ENCODE peak calls at places on chromosomes 7 and 10, in four cellular contexts. I is GM12878, U is K562, B is HepG2. F is an unnamed sample.
A peak's percentile ranks its signal among the peaks of the same experiment; 100 is the strongest.

GRCh38 chr10:119441921-119442757 is 100.4 kb downstream of the RGS10 start:
- DNase-seq in I (no peak), U (no peak), B (no peak), F (no peak)

GRCh38 chr7:22499044-22499443 is 944 bp downstream of the STEAP1B start:
- DNase-seq in I (no peak), U (no peak), B (no peak), F (no peak)

GRCh38 chr7:126541416-126541815 is 711.3 kb downstream of the GRM8 start:
- DNase-seq in I (no peak), U (no peak), B (no peak), F (no peak)

GRCh38 chr7:84247591-84247990 is 53.0 kb upstream of the SEMA3A start:
- DNase-seq in I (no peak), U (no peak), B (no peak), F (no peak)

GRCh38 chr7:139976055-139976837 is 86.5 kb downstream of the PARP12 start:
- DNase-seq in I (no peak), U (peak; percentile 68), B (no peak), F (no peak)

GRCh38 chr7:30634193-30634626 is 39.5 kb downstream of the GARS1 start:
- DNase-seq in I (no peak), U (no peak), B (peak; percentile 5), F (no peak)

GRCh38 chr10:24806262-24806661 is 82.6 kb upstream of the ARHGAP21 start:
- DNase-seq in I (no peak), U (no peak), B (no peak), F (no peak)

GRCh38 chr7:11668727-11669126 is 163.3 kb downstream of the THSD7A start:
- DNase-seq in I (no peak), U (no peak), B (no peak), F (no peak)

GRCh38 chr10:52004342-52004949 is 305.1 kb upstream of the CSTF2T start:
- DNase-seq in I (no peak), U (peak; percentile 22), B (peak; percentile 5), F (peak; percentile 60)

GRCh38 chr7:151923097-151923876 is 33.0 kb upstream of the GALNTL5 start:
- DNase-seq in I (no peak), U (no peak), B (no peak), F (no peak)

GRCh38 chr10:120041807-120042545 is 149.4 kb downstream of the SEC23IP start:
- DNase-seq in I (no peak), U (no peak), B (no peak), F (no peak)

GRCh38 chr7:77913977-77914607 is 115.5 kb downstream of the PHTF2 start:
- DNase-seq in I (no peak), U (no peak), B (no peak), F (no peak)

GRCh38 chr7:41582116-41582515 is 120.8 kb downstream of the INHBA start:
- DNase-seq in I (no peak), U (no peak), B (no peak), F (no peak)

GRCh38 chr10:29839826-29840515 is 205.2 kb upstream of the SVIL start:
- DNase-seq in I (no peak), U (no peak), B (no peak), F (no peak)

GRCh38 chr10:102919237-102919959 is 1.3 kb downstream of the CNNM2 start:
- DNase-seq in I (no peak), U (no peak), B (peak; percentile 18), F (peak; percentile 38)

GRCh38 chr10:50561816-50562215 is 61.9 kb downstream of the SGMS1 start:
- DNase-seq in I (no peak), U (peak; percentile 50), B (no peak), F (peak; percentile 33)

GRCh38 chr10:74337330-74338016 is 186.5 kb downstream of the ADK start:
- DNase-seq in I (no peak), U (no peak), B (no peak), F (no peak)

GRCh38 chr7:51827641-51828040 is 511.0 kb upstream of the COBL start:
- DNase-seq in I (no peak), U (no peak), B (no peak), F (no peak)

GRCh38 chr10:132939957-132940790 is 2.2 kb downstream of the CFAP46 start:
- DNase-seq in I (no peak), U (peak; percentile 75), B (no peak), F (peak; percentile 57)

GRCh38 chr7:48140001-48140681 is 31.1 kb upstream of the ABCA13 start:
- DNase-seq in I (no peak), U (no peak), B (peak; percentile 99), F (no peak)

GRCh38 chr10:130910848-130911247 is 400.7 kb downstream of the TCERG1L start:
- DNase-seq in I (no peak), U (no peak), B (no peak), F (no peak)

GRCh38 chr7:27157717-27158431 is 1.4 kb upstream of the HOXA7 start:
- DNase-seq in I (no peak), U (no peak), B (no peak), F (no peak)

GRCh38 chr10:133182190-133182589 is 22.2 kb downstream of the KNDC1 start:
- DNase-seq in I (no peak), U (no peak), B (no peak), F (no peak)

GRCh38 chr10:28785018-28785417 is 107.7 kb downstream of the BAMBI start:
- DNase-seq in I (no peak), U (no peak), B (no peak), F (no peak)

GRCh38 chr10:110356628-110357245 is 52.0 kb upstream of the SMNDC1 start:
- DNase-seq in I (peak; percentile 100), U (peak; percentile 15), B (no peak), F (no peak)

GRCh38 chr10:79248341-79248931 is 98.8 kb upstream of the PPIF start:
- DNase-seq in I (no peak), U (no peak), B (no peak), F (peak; percentile 57)

GRCh38 chr10:15313844-15314243 is 57.2 kb downstream of the FAM171A1 start:
- DNase-seq in I (no peak), U (peak; percentile 32), B (no peak), F (peak; percentile 78)

DNA sequence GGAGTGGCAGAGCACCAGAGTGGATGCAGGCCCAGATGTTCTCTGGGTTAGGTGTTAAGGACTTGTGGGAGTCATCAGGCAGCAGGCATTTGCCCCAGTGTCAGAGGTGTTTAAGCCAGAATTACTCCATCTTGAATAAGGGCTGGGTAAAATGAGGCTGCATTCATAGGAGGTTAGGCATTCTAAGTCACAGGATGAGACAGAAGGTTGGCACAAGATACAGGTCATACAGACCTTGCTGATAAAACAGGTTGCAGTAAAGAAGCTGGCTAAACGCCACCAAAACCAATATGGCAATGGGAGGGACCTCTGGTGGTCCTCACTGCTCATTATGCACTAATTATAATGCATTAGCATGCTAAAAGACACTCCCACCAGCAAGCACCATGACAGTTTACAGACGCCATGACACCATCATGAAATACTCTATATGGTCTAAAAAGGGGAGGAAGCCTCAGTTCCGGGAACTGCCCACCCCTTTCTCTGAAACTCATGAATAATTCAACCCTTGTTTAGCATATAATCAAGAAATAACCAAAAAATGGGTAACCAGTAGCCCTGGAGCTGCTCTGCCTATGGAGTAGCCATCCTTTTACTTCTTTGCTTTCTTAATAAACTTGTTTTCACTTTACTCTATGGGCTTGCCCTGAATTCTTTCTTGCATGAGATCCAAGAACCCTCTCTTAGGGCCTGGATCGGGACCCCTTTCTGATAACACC is 882 bp upstream of the LRRC61 start:
- DNase-seq in I (no peak), U (peak; percentile 27), B (peak; percentile 29), F (no peak)
- TF ChIP-seq NFIC in I (no peak), U (peak; percentile 77), B (no peak), F (no peak)

GRCh38 chr7:79781716-79782115 is 328.2 kb upstream of the MAGI2 start:
- DNase-seq in I (no peak), U (no peak), B (no peak), F (peak; percentile 36)
- TF ChIP-seq NFIC in I (no peak), U (no peak), B (no peak), F (peak; percentile 8)

GRCh38 chr7:977326-978048 is 2.1 kb upstream of the COX19 start:
- DNase-seq in I (peak; percentile 56), U (no peak), B (peak; percentile 98), F (no peak)
- TF ChIP-seq NFIC in I (no peak), U (no peak), B (no peak), F (no peak)

GRCh38 chr7:19403691-19404090 is 258.5 kb upstream of the FERD3L start:
- DNase-seq in I (no peak), U (no peak), B (no peak), F (no peak)

GRCh38 chr7:19401461-19401860 is 256.2 kb upstream of the FERD3L start:
- DNase-seq in I (no peak), U (no peak), B (no peak), F (no peak)

GRCh38 chr7:19405546-19405945 is 260.3 kb upstream of the FERD3L start:
- DNase-seq in I (no peak), U (no peak), B (no peak), F (no peak)

GRCh38 chr7:19407270-19407669 is 262.0 kb upstream of the FERD3L start:
- DNase-seq in I (no peak), U (no peak), B (no peak), F (no peak)

DNA sequence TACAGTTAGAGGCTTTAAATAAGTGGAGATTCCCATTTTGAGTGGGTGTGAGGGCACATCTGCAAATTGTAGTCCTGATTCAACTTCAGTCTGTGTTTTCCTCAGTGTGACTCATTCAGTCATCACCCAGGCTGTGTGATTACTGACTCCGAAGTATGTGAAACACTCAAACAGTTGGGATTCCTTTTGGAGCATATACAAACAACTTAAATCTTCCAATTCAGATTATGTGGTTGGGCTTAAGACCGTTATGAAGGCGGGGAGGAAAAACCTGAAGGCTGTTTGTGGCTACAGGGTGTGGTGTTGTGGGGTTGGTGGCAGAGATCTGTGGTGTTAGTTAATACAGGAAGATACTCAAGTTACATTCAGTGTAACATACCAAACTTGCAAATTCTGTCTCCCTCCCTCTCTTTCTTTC is 259.7 kb upstream of the FERD3L start:
- DNase-seq in I (no peak), U (no peak), B (no peak), F (no peak)
- TF ChIP-seq NFIC in I (no peak), U (no peak), B (no peak), F (peak; percentile 52)

GRCh38 chr7:28700084-28700483 is 258.0 kb downstream of the TRIL start:
- DNase-seq in I (no peak), U (no peak), B (no peak), F (no peak)
- TF ChIP-seq NFIC in I (no peak), U (no peak), B (no peak), F (no peak)

DNA sequence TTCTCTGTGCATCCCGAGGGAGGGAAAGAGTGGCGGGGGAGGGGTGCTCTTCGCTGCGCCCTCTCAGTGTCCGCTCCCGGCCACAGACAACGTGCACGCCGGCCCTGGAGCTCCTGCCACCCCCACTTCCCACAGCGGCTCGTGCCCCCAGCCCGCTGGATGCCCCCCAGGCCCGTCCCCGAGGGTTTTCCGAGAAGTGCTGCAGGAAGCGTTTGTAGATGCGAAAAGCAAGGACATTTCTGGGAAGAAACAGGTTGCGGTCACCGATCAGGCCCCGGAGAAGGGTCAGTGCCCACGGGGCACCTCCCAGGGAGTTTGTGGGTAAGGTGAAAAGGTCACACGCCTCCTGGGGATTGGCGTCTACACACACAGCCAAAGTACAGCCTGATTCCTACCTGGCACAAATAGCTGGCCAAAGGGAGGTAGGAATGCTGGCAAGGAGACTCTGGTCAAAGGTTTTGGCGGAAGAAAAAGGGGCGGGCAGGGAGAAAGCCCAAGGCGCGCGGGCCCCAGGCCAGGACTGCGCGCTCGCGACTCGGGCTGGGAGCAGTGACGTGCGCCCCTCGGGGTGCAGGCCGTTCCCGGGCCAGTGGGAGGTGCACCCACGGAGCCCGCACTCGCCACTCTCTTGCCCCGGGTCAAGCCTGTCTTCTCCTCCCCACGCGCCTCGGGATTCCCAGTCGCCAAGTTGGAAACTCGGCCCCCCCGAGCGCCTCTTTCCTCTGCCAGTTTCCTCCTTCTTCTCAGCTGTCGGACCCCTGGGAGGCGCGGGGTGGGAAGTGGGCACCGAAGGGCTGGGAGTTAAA is 1.5 kb upstream of the NRP1 start:
- DNase-seq in I (no peak), U (no peak), B (no peak), F (peak; percentile 70)
- TF ChIP-seq NFIC in I (no peak), U (no peak), B (no peak), F (peak; percentile 61)

F was measured in SK-N-SH.